ENCODE peak calls at places on chromosome 9, in nine cellular contexts. One of them, this sample, is unnamed.

GRCh38 chr9:129458663-129459549 is 162.0 kb downstream of the C9orf50 start:
- DNase-seq in GM13977: peak; percentile 56
- DNase-seq in GM12865: no peak
- DNase-seq in cardiac fibroblast: no peak
- DNase-seq in osteocyte: no peak
- DNase-seq in AG04450: no peak
- DNase-seq in neural progenitor cell: peak; percentile 45
- DNase-seq in spleen: peak; percentile 90
- DNase-seq in psoas muscle: peak; percentile 61
- DNase-seq in this sample: peak; percentile 65

GRCh38 chr9:95077766-95078382 is 239.6 kb downstream of the FANCC start:
- DNase-seq in GM13977: no peak
- DNase-seq in GM12865: no peak
- DNase-seq in cardiac fibroblast: no peak
- DNase-seq in osteocyte: no peak
- DNase-seq in AG04450: no peak
- DNase-seq in neural progenitor cell: no peak
- DNase-seq in spleen: no peak
- DNase-seq in psoas muscle: no peak
- DNase-seq in this sample: no peak

GRCh38 chr9:31394040-31394473 is 990.4 kb upstream of the ACO1 start:
- DNase-seq in GM13977: peak; percentile 42
- DNase-seq in GM12865: peak; percentile 36
- DNase-seq in cardiac fibroblast: peak; percentile 44
- DNase-seq in osteocyte: no peak
- DNase-seq in AG04450: no peak
- DNase-seq in neural progenitor cell: no peak
- DNase-seq in spleen: no peak
- DNase-seq in psoas muscle: no peak
- DNase-seq in this sample: no peak

GRCh38 chr9:137978262-137978714 is 100.7 kb downstream of the CACNA1B start:
- DNase-seq in GM13977: peak; percentile 2
- DNase-seq in GM12865: no peak
- DNase-seq in cardiac fibroblast: no peak
- DNase-seq in osteocyte: no peak
- DNase-seq in AG04450: no peak
- DNase-seq in neural progenitor cell: no peak
- DNase-seq in spleen: no peak
- DNase-seq in psoas muscle: no peak
- DNase-seq in this sample: no peak

GRCh38 chr9:76369583-76369982 is 24.6 kb downstream of the RFK start:
- DNase-seq in GM13977: peak; percentile 16
- DNase-seq in GM12865: peak; percentile 59
- DNase-seq in cardiac fibroblast: peak; percentile 36
- DNase-seq in osteocyte: no peak
- DNase-seq in AG04450: peak; percentile 11
- DNase-seq in neural progenitor cell: peak; percentile 33
- DNase-seq in spleen: no peak
- DNase-seq in psoas muscle: no peak
- DNase-seq in this sample: no peak

GRCh38 chr9:75188756-75189155 is 100.4 kb downstream of the OSTF1 start:
- DNase-seq in GM13977: no peak
- DNase-seq in GM12865: no peak
- DNase-seq in cardiac fibroblast: no peak
- DNase-seq in osteocyte: no peak
- DNase-seq in AG04450: no peak
- DNase-seq in neural progenitor cell: no peak
- DNase-seq in spleen: no peak
- DNase-seq in psoas muscle: no peak
- DNase-seq in this sample: no peak

GRCh38 chr9:8868632-8869031 is 1069.1 kb upstream of the DMAC1 start:
- DNase-seq in GM13977: no peak
- DNase-seq in GM12865: no peak
- DNase-seq in cardiac fibroblast: peak; percentile 17
- DNase-seq in osteocyte: no peak
- DNase-seq in AG04450: no peak
- DNase-seq in neural progenitor cell: peak; percentile 65
- DNase-seq in spleen: no peak
- DNase-seq in psoas muscle: no peak
- DNase-seq in this sample: no peak

GRCh38 chr9:8718121-8718725 is 918.6 kb upstream of the DMAC1 start:
- DNase-seq in GM13977: no peak
- DNase-seq in GM12865: no peak
- DNase-seq in cardiac fibroblast: peak; percentile 71
- DNase-seq in osteocyte: no peak
- DNase-seq in AG04450: peak; percentile 0
- DNase-seq in neural progenitor cell: peak; percentile 53
- DNase-seq in spleen: no peak
- DNase-seq in psoas muscle: no peak
- DNase-seq in this sample: no peak

GRCh38 chr9:112074250-112075008 is 100.7 kb downstream of the SUSD1 start:
- DNase-seq in GM13977: no peak
- DNase-seq in GM12865: peak; percentile 87
- DNase-seq in cardiac fibroblast: peak; percentile 100
- DNase-seq in osteocyte: peak; percentile 87
- DNase-seq in AG04450: peak; percentile 87
- DNase-seq in neural progenitor cell: peak; percentile 79
- DNase-seq in spleen: no peak
- DNase-seq in psoas muscle: peak; percentile 60
- DNase-seq in this sample: peak; percentile 84

GRCh38 chr9:112072721-112073553 is 102.2 kb downstream of the SUSD1 start:
- DNase-seq in GM13977: no peak
- DNase-seq in GM12865: no peak
- DNase-seq in cardiac fibroblast: peak; percentile 98
- DNase-seq in osteocyte: no peak
- DNase-seq in AG04450: peak; percentile 92
- DNase-seq in neural progenitor cell: no peak
- DNase-seq in spleen: no peak
- DNase-seq in psoas muscle: no peak
- DNase-seq in this sample: no peak

GRCh38 chr9:112078432-112078831 is 96.7 kb downstream of the SUSD1 start:
- DNase-seq in GM13977: no peak
- DNase-seq in GM12865: peak; percentile 86
- DNase-seq in cardiac fibroblast: no peak
- DNase-seq in osteocyte: no peak
- DNase-seq in AG04450: no peak
- DNase-seq in neural progenitor cell: no peak
- DNase-seq in spleen: no peak
- DNase-seq in psoas muscle: no peak
- DNase-seq in this sample: no peak

GRCh38 chr9:112076814-112077213 is 98.3 kb downstream of the SUSD1 start:
- DNase-seq in GM13977: peak; percentile 36
- DNase-seq in GM12865: peak; percentile 59
- DNase-seq in cardiac fibroblast: no peak
- DNase-seq in osteocyte: no peak
- DNase-seq in AG04450: no peak
- DNase-seq in neural progenitor cell: no peak
- DNase-seq in spleen: no peak
- DNase-seq in psoas muscle: no peak
- DNase-seq in this sample: no peak

GRCh38 chr9:112075009-112075378 is 100.1 kb downstream of the SUSD1 start:
- DNase-seq in GM13977: no peak
- DNase-seq in GM12865: no peak
- DNase-seq in cardiac fibroblast: no peak
- DNase-seq in osteocyte: no peak
- DNase-seq in AG04450: no peak
- DNase-seq in neural progenitor cell: no peak
- DNase-seq in spleen: no peak
- DNase-seq in psoas muscle: no peak
- DNase-seq in this sample: no peak
- TF ChIP-seq CTCF in GM13977: no peak
- TF ChIP-seq CTCF in GM12865: no peak
- TF ChIP-seq CTCF in cardiac fibroblast: no peak
- TF ChIP-seq CTCF in osteocyte: peak; percentile 7
- TF ChIP-seq CTCF in AG04450: no peak
- TF ChIP-seq CTCF in neural progenitor cell: no peak
- TF ChIP-seq CTCF in spleen: no peak
- TF ChIP-seq CTCF in psoas muscle: no peak
- TF ChIP-seq CTCF in this sample: no peak

GRCh38 chr9:114884787-114885452 is 45.5 kb downstream of the TNFSF8 start:
- DNase-seq in GM13977: no peak
- DNase-seq in GM12865: no peak
- DNase-seq in cardiac fibroblast: no peak
- DNase-seq in osteocyte: no peak
- DNase-seq in AG04450: no peak
- DNase-seq in neural progenitor cell: no peak
- DNase-seq in spleen: no peak
- DNase-seq in psoas muscle: no peak
- DNase-seq in this sample: no peak

GRCh38 chr9:114880276-114880891 is 50.0 kb downstream of the TNFSF8 start:
- DNase-seq in GM13977: no peak
- DNase-seq in GM12865: no peak
- DNase-seq in cardiac fibroblast: peak; percentile 60
- DNase-seq in osteocyte: no peak
- DNase-seq in AG04450: no peak
- DNase-seq in neural progenitor cell: no peak
- DNase-seq in spleen: no peak
- DNase-seq in psoas muscle: no peak
- DNase-seq in this sample: no peak

GRCh38 chr9:114883709-114884108 is 46.7 kb downstream of the TNFSF8 start:
- DNase-seq in GM13977: no peak
- DNase-seq in GM12865: no peak
- DNase-seq in cardiac fibroblast: peak; percentile 28
- DNase-seq in osteocyte: no peak
- DNase-seq in AG04450: no peak
- DNase-seq in neural progenitor cell: no peak
- DNase-seq in spleen: no peak
- DNase-seq in psoas muscle: no peak
- DNase-seq in this sample: no peak

DNA sequence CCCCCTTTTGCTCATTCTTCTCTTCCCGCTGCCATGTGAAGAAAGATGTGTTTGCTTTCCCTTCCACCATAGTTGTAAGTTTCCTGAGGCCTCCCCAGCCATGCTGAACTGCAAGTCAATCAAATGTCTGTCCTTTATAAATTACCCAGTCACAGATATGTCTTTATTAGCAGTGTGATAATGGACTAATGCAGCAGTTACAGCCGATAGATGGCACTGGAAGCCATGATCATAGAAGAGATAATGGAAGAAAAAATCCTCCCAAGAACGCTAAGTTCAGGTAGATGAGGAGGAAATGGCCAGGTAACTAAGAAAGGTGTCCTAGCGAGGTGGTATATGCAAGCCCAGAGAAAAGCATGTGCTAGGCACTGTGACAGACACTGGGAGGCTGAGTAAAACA is 51.2 kb downstream of the TNFSF8 start:
- DNase-seq in GM13977: no peak
- DNase-seq in GM12865: no peak
- DNase-seq in cardiac fibroblast: no peak
- DNase-seq in osteocyte: no peak
- DNase-seq in AG04450: no peak
- DNase-seq in neural progenitor cell: no peak
- DNase-seq in spleen: no peak
- DNase-seq in psoas muscle: no peak
- DNase-seq in this sample: no peak
- TF ChIP-seq CTCF in GM13977: no peak
- TF ChIP-seq CTCF in GM12865: no peak
- TF ChIP-seq CTCF in cardiac fibroblast: no peak
- TF ChIP-seq CTCF in osteocyte: no peak
- TF ChIP-seq CTCF in AG04450: no peak
- TF ChIP-seq CTCF in neural progenitor cell: no peak
- TF ChIP-seq CTCF in spleen: no peak
- TF ChIP-seq CTCF in psoas muscle: no peak
- TF ChIP-seq CTCF in this sample: no peak

DNA sequence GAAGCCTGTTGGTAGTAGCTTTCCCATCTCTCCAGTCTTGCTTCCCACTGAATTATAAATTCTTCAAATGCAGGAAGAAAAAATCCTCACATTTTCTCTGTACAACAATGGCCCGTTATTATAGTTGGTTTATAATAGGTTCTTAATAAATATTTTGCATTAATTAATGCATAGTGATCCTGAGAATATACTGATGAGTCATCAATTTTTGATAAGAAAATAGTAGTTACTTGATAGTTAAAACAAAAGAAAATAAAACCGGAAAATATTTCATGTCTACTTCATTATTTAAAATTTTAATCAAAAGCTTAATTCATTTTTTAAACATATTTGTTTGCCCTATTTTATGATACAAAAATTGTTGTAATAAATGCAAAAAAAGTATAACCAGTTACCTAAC is 762.6 kb downstream of the BRINP1 start:
- DNase-seq in GM13977: no peak
- DNase-seq in GM12865: no peak
- DNase-seq in cardiac fibroblast: no peak
- DNase-seq in osteocyte: no peak
- DNase-seq in AG04450: no peak
- DNase-seq in neural progenitor cell: no peak
- DNase-seq in spleen: no peak
- DNase-seq in psoas muscle: no peak
- DNase-seq in this sample: no peak
- TF ChIP-seq CTCF in GM13977: no peak
- TF ChIP-seq CTCF in GM12865: no peak
- TF ChIP-seq CTCF in cardiac fibroblast: no peak
- TF ChIP-seq CTCF in osteocyte: no peak
- TF ChIP-seq CTCF in AG04450: no peak
- TF ChIP-seq CTCF in neural progenitor cell: no peak
- TF ChIP-seq CTCF in spleen: no peak
- TF ChIP-seq CTCF in psoas muscle: no peak
- TF ChIP-seq CTCF in this sample: no peak

GRCh38 chr9:113916931-113917330 is 40.8 kb downstream of the ZNF618 start:
- DNase-seq in GM13977: no peak
- DNase-seq in GM12865: no peak
- DNase-seq in cardiac fibroblast: no peak
- DNase-seq in osteocyte: no peak
- DNase-seq in AG04450: no peak
- DNase-seq in neural progenitor cell: no peak
- DNase-seq in spleen: no peak
- DNase-seq in psoas muscle: no peak
- DNase-seq in this sample: no peak

GRCh38 chr9:113918697-113919390 is 42.7 kb downstream of the ZNF618 start:
- DNase-seq in GM13977: no peak
- DNase-seq in GM12865: no peak
- DNase-seq in cardiac fibroblast: no peak
- DNase-seq in osteocyte: no peak
- DNase-seq in AG04450: no peak
- DNase-seq in neural progenitor cell: no peak
- DNase-seq in spleen: no peak
- DNase-seq in psoas muscle: no peak
- DNase-seq in this sample: no peak

GRCh38 chr9:113913426-113914195 is 37.5 kb downstream of the ZNF618 start:
- DNase-seq in GM13977: no peak
- DNase-seq in GM12865: no peak
- DNase-seq in cardiac fibroblast: no peak
- DNase-seq in osteocyte: peak; percentile 62
- DNase-seq in AG04450: no peak
- DNase-seq in neural progenitor cell: no peak
- DNase-seq in spleen: no peak
- DNase-seq in psoas muscle: peak; percentile 43
- DNase-seq in this sample: no peak

GRCh38 chr9:113912816-113913215 is 36.7 kb downstream of the ZNF618 start:
- DNase-seq in GM13977: no peak
- DNase-seq in GM12865: no peak
- DNase-seq in cardiac fibroblast: no peak
- DNase-seq in osteocyte: peak; percentile 66
- DNase-seq in AG04450: no peak
- DNase-seq in neural progenitor cell: no peak
- DNase-seq in spleen: no peak
- DNase-seq in psoas muscle: no peak
- DNase-seq in this sample: no peak

DNA sequence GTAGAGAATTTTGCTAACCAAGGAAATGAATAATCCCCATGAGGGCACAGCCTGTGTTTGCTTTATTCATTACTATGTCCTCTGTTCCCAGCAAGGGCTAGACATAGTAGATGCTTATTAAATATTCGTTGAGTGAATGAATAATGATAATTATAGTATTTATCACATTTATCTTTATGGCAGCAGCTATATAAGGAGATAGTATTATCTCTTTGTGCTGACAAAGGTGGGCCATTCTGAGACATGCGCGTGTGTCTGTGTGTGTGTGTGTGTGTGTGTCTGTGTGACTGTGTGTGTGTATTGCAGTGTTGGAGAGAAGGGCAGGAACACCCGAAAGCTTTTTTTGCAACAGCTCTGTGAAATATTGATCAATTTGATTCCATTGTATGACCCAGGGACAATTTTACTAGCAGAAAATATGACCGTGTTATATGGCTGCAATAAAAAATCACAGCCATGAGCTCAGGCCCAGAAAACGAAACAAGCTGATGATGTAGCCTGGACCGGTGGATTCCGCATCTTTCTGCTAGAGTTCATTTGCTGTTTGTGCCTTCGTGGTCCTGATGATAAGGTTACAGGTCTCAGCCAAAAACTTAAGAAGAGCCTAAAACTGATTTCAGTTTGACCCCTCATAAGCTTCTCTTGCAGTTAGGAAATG is 39.8 kb downstream of the ZNF618 start:
- DNase-seq in GM13977: no peak
- DNase-seq in GM12865: no peak
- DNase-seq in cardiac fibroblast: no peak
- DNase-seq in osteocyte: no peak
- DNase-seq in AG04450: no peak
- DNase-seq in neural progenitor cell: no peak
- DNase-seq in spleen: no peak
- DNase-seq in psoas muscle: no peak
- DNase-seq in this sample: no peak
- TF ChIP-seq CTCF in GM13977: no peak
- TF ChIP-seq CTCF in GM12865: no peak
- TF ChIP-seq CTCF in cardiac fibroblast: no peak
- TF ChIP-seq CTCF in osteocyte: no peak
- TF ChIP-seq CTCF in AG04450: no peak
- TF ChIP-seq CTCF in neural progenitor cell: no peak
- TF ChIP-seq CTCF in spleen: no peak
- TF ChIP-seq CTCF in psoas muscle: no peak
- TF ChIP-seq CTCF in this sample: no peak